ENCODE peak calls at places on chromosome 4, in four cellular contexts. V is AG09319, K is BJ, I is occipital lobe. U is an unnamed sample.

GRCh38 chr4:145819246-145820181 is 119.1 kb downstream of the ZNF827 start:
- DNase-seq in V (no peak), K (no peak), I (peak), U (no peak)

GRCh38 chr4:41865306-41865980 is 69.8 kb upstream of the TMEM33 start:
- DNase-seq in V (no peak), K (no peak), I (no peak), U (peak)

GRCh38 chr4:1740021-1740545 is 18.8 kb downstream of the TACC3 start:
- DNase-seq in V (no peak), K (no peak), I (no peak), U (no peak)

GRCh38 chr4:40672528-40673522 is 43.2 kb upstream of the RBM47 start:
- DNase-seq in V (peak), K (peak), I (no peak), U (peak)

GRCh38 chr4:106601519-106601918 is 232.9 kb upstream of the GIMD1 start:
- DNase-seq in V (no peak), K (no peak), I (no peak), U (peak)

GRCh38 chr4:150010525-150011126 is 67.6 kb upstream of the DCLK2 start:
- DNase-seq in V (no peak), K (no peak), I (peak), U (peak)

GRCh38 chr4:1232661-1233621 is 16.0 kb downstream of the CTBP1 start:
- DNase-seq in V (no peak), K (no peak), I (no peak), U (peak)

GRCh38 chr4:7434766-7435150 is at the start of gene PSAPL1:
- DNase-seq in V (no peak), K (no peak), I (no peak), U (peak)

GRCh38 chr4:32216502-32216901 is 1496.3 kb downstream of the PCDH7 start:
- DNase-seq in V (no peak), K (no peak), I (no peak), U (no peak)

GRCh38 chr4:36255575-36255974 is 11.3 kb upstream of the ARAP2 start:
- DNase-seq in V (no peak), K (no peak), I (no peak), U (no peak)

GRCh38 chr4:70678383-70678999 is 9.8 kb upstream of the UTP3 start:
- DNase-seq in V (no peak), K (no peak), I (no peak), U (no peak)

GRCh38 chr4:54941994-54942552 is 183.3 kb downstream of the KDR start:
- DNase-seq in V (no peak), K (no peak), I (no peak), U (no peak)

GRCh38 chr4:113436360-113436759 is 325.2 kb downstream of the CAMK2D start:
- DNase-seq in V (peak), K (peak), I (no peak), U (peak)

GRCh38 chr4:74235135-74235534 is 73.1 kb upstream of the EPGN start:
- DNase-seq in V (no peak), K (no peak), I (no peak), U (no peak)